ENCODE peak calls at places on chromosomes 4 and X, in nine cellular contexts. One of them, this sample, is unnamed.
A peak's percentile ranks its signal among the peaks of the same experiment; 100 is the strongest.

GRCh38 chrX:39258331-39258730 is 457.1 kb downstream of the MID1IP1 start:
- DNase-seq in right lobe of liver: no peak
- DNase-seq in heart right ventricle: no peak
- DNase-seq in body of pancreas: no peak
- DNase-seq in GM23248: peak; percentile 10
- DNase-seq in IMR-90: no peak
- DNase-seq in A549: no peak
- DNase-seq in heart left ventricle: no peak
- DNase-seq in CD4-positive, alpha-beta T cell: no peak
- DNase-seq in this sample: no peak

GRCh38 chr4:94714360-94714759 is 43.4 kb upstream of the BMPR1B start:
- DNase-seq in heart left ventricle: no peak
- DNase-seq in A549: no peak
- DNase-seq in CD4-positive, alpha-beta T cell: no peak
- DNase-seq in heart right ventricle: no peak
- DNase-seq in IMR-90: peak; percentile 13
- DNase-seq in right lobe of liver: no peak
- DNase-seq in body of pancreas: no peak
- DNase-seq in GM23248: peak; percentile 79
- DNase-seq in this sample: no peak

GRCh38 chrX:130330706-130331105 is 9.0 kb upstream of the SLC25A14 start:
- DNase-seq in body of pancreas: peak; percentile 39
- DNase-seq in right lobe of liver: peak; percentile 64
- DNase-seq in GM23248: peak; percentile 51
- DNase-seq in heart left ventricle: peak; percentile 18
- DNase-seq in CD4-positive, alpha-beta T cell: peak; percentile 2
- DNase-seq in IMR-90: peak; percentile 40
- DNase-seq in heart right ventricle: peak; percentile 6
- DNase-seq in A549: peak; percentile 75
- DNase-seq in this sample: no peak

GRCh38 chr4:11597506-11597905 is 168.8 kb upstream of the HS3ST1 start:
- DNase-seq in CD4-positive, alpha-beta T cell: no peak
- DNase-seq in heart left ventricle: no peak
- DNase-seq in IMR-90: no peak
- DNase-seq in heart right ventricle: no peak
- DNase-seq in body of pancreas: no peak
- DNase-seq in A549: no peak
- DNase-seq in GM23248: no peak
- DNase-seq in right lobe of liver: no peak
- DNase-seq in this sample: no peak

GRCh38 chr4:138259296-138259695 is 17.1 kb upstream of the SLC7A11 start:
- DNase-seq in heart left ventricle: no peak
- DNase-seq in CD4-positive, alpha-beta T cell: no peak
- DNase-seq in body of pancreas: no peak
- DNase-seq in A549: no peak
- DNase-seq in IMR-90: no peak
- DNase-seq in heart right ventricle: no peak
- DNase-seq in right lobe of liver: no peak
- DNase-seq in GM23248: no peak
- DNase-seq in this sample: no peak

GRCh38 chr4:683247-683897 is 5.6 kb downstream of the SLC49A3 start:
- DNase-seq in A549: no peak
- DNase-seq in GM23248: no peak
- DNase-seq in body of pancreas: no peak
- DNase-seq in heart right ventricle: no peak
- DNase-seq in CD4-positive, alpha-beta T cell: no peak
- DNase-seq in heart left ventricle: no peak
- DNase-seq in right lobe of liver: peak; percentile 29
- DNase-seq in IMR-90: no peak
- DNase-seq in this sample: no peak

GRCh38 chr4:38785901-38786402 is 3.2 kb upstream of the TLR10 start:
- DNase-seq in heart right ventricle: no peak
- DNase-seq in IMR-90: no peak
- DNase-seq in CD4-positive, alpha-beta T cell: no peak
- DNase-seq in body of pancreas: no peak
- DNase-seq in heart left ventricle: peak; percentile 27
- DNase-seq in GM23248: no peak
- DNase-seq in A549: no peak
- DNase-seq in right lobe of liver: no peak
- DNase-seq in this sample: no peak

GRCh38 chr4:72208421-72209075 is 176.7 kb downstream of the NPFFR2 start:
- DNase-seq in heart right ventricle: no peak
- DNase-seq in heart left ventricle: no peak
- DNase-seq in right lobe of liver: no peak
- DNase-seq in IMR-90: no peak
- DNase-seq in CD4-positive, alpha-beta T cell: no peak
- DNase-seq in body of pancreas: no peak
- DNase-seq in GM23248: peak; percentile 1
- DNase-seq in A549: no peak
- DNase-seq in this sample: no peak

GRCh38 chrX:134115270-134115669 is 121.7 kb upstream of the CCDC160 start:
- DNase-seq in IMR-90: no peak
- DNase-seq in CD4-positive, alpha-beta T cell: no peak
- DNase-seq in GM23248: no peak
- DNase-seq in heart left ventricle: no peak
- DNase-seq in A549: no peak
- DNase-seq in body of pancreas: no peak
- DNase-seq in right lobe of liver: no peak
- DNase-seq in heart right ventricle: no peak
- DNase-seq in this sample: no peak

GRCh38 chrX:133745361-133745760 is 240.0 kb downstream of the GPC3 start:
- DNase-seq in A549: no peak
- DNase-seq in CD4-positive, alpha-beta T cell: no peak
- DNase-seq in IMR-90: no peak
- DNase-seq in heart right ventricle: no peak
- DNase-seq in GM23248: no peak
- DNase-seq in right lobe of liver: no peak
- DNase-seq in heart left ventricle: no peak
- DNase-seq in body of pancreas: no peak
- DNase-seq in this sample: no peak

GRCh38 chr4:81421346-81422218 is 50.1 kb downstream of the RASGEF1B start:
- DNase-seq in right lobe of liver: no peak
- DNase-seq in heart right ventricle: peak; percentile 10
- DNase-seq in body of pancreas: no peak
- DNase-seq in GM23248: peak; percentile 36
- DNase-seq in CD4-positive, alpha-beta T cell: no peak
- DNase-seq in A549: no peak
- DNase-seq in heart left ventricle: no peak
- DNase-seq in IMR-90: peak; percentile 56
- DNase-seq in this sample: no peak

GRCh38 chr4:3740256-3740655 is 25.9 kb upstream of the ADRA2C start:
- DNase-seq in body of pancreas: no peak
- DNase-seq in A549: no peak
- DNase-seq in GM23248: no peak
- DNase-seq in IMR-90: no peak
- DNase-seq in CD4-positive, alpha-beta T cell: no peak
- DNase-seq in right lobe of liver: no peak
- DNase-seq in heart right ventricle: no peak
- DNase-seq in heart left ventricle: no peak
- DNase-seq in this sample: no peak

GRCh38 chrX:19291086-19291485 is 52.6 kb upstream of the PDHA1 start:
- DNase-seq in IMR-90: no peak
- DNase-seq in CD4-positive, alpha-beta T cell: no peak
- DNase-seq in heart left ventricle: no peak
- DNase-seq in right lobe of liver: no peak
- DNase-seq in heart right ventricle: no peak
- DNase-seq in body of pancreas: no peak
- DNase-seq in GM23248: no peak
- DNase-seq in A549: no peak
- DNase-seq in this sample: no peak

GRCh38 chrX:136780738-136781137 is at the start of gene ARHGEF6:
- DNase-seq in body of pancreas: no peak
- DNase-seq in right lobe of liver: no peak
- DNase-seq in heart right ventricle: peak; percentile 10
- DNase-seq in A549: no peak
- DNase-seq in CD4-positive, alpha-beta T cell: no peak
- DNase-seq in GM23248: peak; percentile 49
- DNase-seq in IMR-90: no peak
- DNase-seq in heart left ventricle: no peak
- DNase-seq in this sample: no peak

GRCh38 chr4:41430796-41431195 is 107.2 kb upstream of the LIMCH1 start:
- DNase-seq in body of pancreas: no peak
- DNase-seq in A549: no peak
- DNase-seq in CD4-positive, alpha-beta T cell: no peak
- DNase-seq in right lobe of liver: no peak
- DNase-seq in heart left ventricle: no peak
- DNase-seq in GM23248: peak; percentile 31
- DNase-seq in heart right ventricle: no peak
- DNase-seq in IMR-90: no peak
- DNase-seq in this sample: no peak

GRCh38 chrX:39813631-39814246 is 284.0 kb downstream of the BCOR start:
- DNase-seq in heart left ventricle: peak; percentile 65
- DNase-seq in heart right ventricle: peak; percentile 65
- DNase-seq in CD4-positive, alpha-beta T cell: no peak
- DNase-seq in A549: peak; percentile 50
- DNase-seq in IMR-90: peak; percentile 69
- DNase-seq in right lobe of liver: peak; percentile 68
- DNase-seq in GM23248: peak; percentile 74
- DNase-seq in body of pancreas: peak; percentile 75
- DNase-seq in this sample: peak; percentile 13

GRCh38 chrX:9604908-9605306 is 140.0 kb downstream of the TBL1X start:
- DNase-seq in right lobe of liver: no peak
- DNase-seq in GM23248: no peak
- DNase-seq in heart left ventricle: no peak
- DNase-seq in body of pancreas: no peak
- DNase-seq in heart right ventricle: no peak
- DNase-seq in A549: no peak
- DNase-seq in IMR-90: no peak
- DNase-seq in CD4-positive, alpha-beta T cell: no peak
- DNase-seq in this sample: no peak
- H3K27ac ChIP-seq in right lobe of liver: peak overlapping the region; percentile 62
- H3K27ac ChIP-seq in GM23248: no peak overlapping the region
- H3K27ac ChIP-seq in heart left ventricle: no peak overlapping the region
- H3K27ac ChIP-seq in body of pancreas: peak overlapping the region; percentile 59
- H3K27ac ChIP-seq in heart right ventricle: peak overlapping the region; percentile 56
- H3K27ac ChIP-seq in A549: no peak overlapping the region
- H3K27ac ChIP-seq in IMR-90: no peak overlapping the region
- H3K27ac ChIP-seq in CD4-positive, alpha-beta T cell: no peak overlapping the region
- H3K27ac ChIP-seq in this sample: no peak overlapping the region

DNA sequence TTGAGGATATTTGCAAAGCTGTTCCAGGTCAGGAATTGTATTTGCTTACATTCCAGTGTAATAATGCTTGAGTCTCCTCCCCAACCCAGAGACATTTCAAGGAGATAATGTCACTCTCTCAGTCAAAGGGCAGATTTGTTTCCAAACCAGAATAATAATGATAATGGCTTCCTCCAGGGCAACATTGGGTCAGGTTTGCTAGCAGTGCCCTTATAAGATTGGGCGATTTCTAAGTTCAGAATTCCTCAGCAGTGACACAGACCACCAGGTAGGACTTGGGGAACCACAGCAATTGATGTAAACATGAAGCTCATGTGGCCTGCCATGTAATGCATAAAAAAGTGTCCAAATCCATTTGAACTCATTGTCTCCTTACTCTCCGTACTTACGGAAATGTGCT is 125.2 kb downstream of the BMP15 start:
- DNase-seq in A549: no peak
- DNase-seq in GM23248: no peak
- DNase-seq in body of pancreas: no peak
- DNase-seq in heart left ventricle: no peak
- DNase-seq in IMR-90: no peak
- DNase-seq in heart right ventricle: no peak
- DNase-seq in CD4-positive, alpha-beta T cell: no peak
- DNase-seq in right lobe of liver: no peak
- DNase-seq in this sample: no peak
- H3K27ac ChIP-seq in A549: no peak overlapping the region
- H3K27ac ChIP-seq in GM23248: no peak overlapping the region
- H3K27ac ChIP-seq in body of pancreas: no peak overlapping the region
- H3K27ac ChIP-seq in heart left ventricle: no peak overlapping the region
- H3K27ac ChIP-seq in IMR-90: no peak overlapping the region
- H3K27ac ChIP-seq in heart right ventricle: no peak overlapping the region
- H3K27ac ChIP-seq in CD4-positive, alpha-beta T cell: no peak overlapping the region
- H3K27ac ChIP-seq in right lobe of liver: no peak overlapping the region
- H3K27ac ChIP-seq in this sample: no peak overlapping the region

GRCh38 chr4:176298664-176299063 is 21.1 kb upstream of the SPCS3 start:
- DNase-seq in right lobe of liver: no peak
- DNase-seq in body of pancreas: no peak
- DNase-seq in GM23248: no peak
- DNase-seq in heart right ventricle: no peak
- DNase-seq in CD4-positive, alpha-beta T cell: no peak
- DNase-seq in A549: no peak
- DNase-seq in heart left ventricle: no peak
- DNase-seq in IMR-90: no peak
- DNase-seq in this sample: no peak

GRCh38 chr4:176302283-176303275 is 17.2 kb upstream of the SPCS3 start:
- DNase-seq in body of pancreas: no peak
- DNase-seq in GM23248: peak; percentile 88
- DNase-seq in CD4-positive, alpha-beta T cell: no peak
- DNase-seq in right lobe of liver: no peak
- DNase-seq in A549: peak; percentile 76
- DNase-seq in heart right ventricle: no peak
- DNase-seq in heart left ventricle: no peak
- DNase-seq in IMR-90: peak; percentile 90
- DNase-seq in this sample: no peak

GRCh38 chr4:176303938-176304337 is 15.8 kb upstream of the SPCS3 start:
- DNase-seq in heart right ventricle: no peak
- DNase-seq in right lobe of liver: no peak
- DNase-seq in IMR-90: no peak
- DNase-seq in body of pancreas: no peak
- DNase-seq in heart left ventricle: no peak
- DNase-seq in CD4-positive, alpha-beta T cell: no peak
- DNase-seq in A549: no peak
- DNase-seq in GM23248: no peak
- DNase-seq in this sample: no peak

GRCh38 chr4:176300565-176300964 is 19.2 kb upstream of the SPCS3 start:
- DNase-seq in heart right ventricle: no peak
- DNase-seq in body of pancreas: no peak
- DNase-seq in heart left ventricle: no peak
- DNase-seq in A549: no peak
- DNase-seq in IMR-90: no peak
- DNase-seq in GM23248: no peak
- DNase-seq in CD4-positive, alpha-beta T cell: no peak
- DNase-seq in right lobe of liver: no peak
- DNase-seq in this sample: no peak

DNA sequence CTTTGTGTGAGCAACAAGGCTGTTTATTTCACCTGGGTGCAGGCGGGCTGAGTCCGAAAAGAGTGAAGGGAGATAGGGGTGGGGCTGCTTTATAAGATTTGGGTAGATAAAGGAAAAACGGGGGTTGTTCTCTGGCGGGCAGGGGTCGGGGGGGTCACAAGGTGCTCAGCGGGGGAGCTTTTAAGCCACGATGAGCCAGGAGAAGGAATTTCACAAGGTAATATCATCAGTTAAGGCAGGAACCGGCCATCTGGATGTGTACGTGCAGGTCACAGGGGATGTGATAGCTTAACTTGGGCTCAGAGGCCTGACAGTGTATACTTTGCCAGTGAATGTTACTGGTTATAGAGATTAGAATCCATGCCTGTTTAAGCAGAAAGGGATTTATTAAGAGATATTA is 19.7 kb upstream of the SPCS3 start:
- DNase-seq in GM23248: no peak
- DNase-seq in body of pancreas: no peak
- DNase-seq in right lobe of liver: no peak
- DNase-seq in heart left ventricle: no peak
- DNase-seq in IMR-90: no peak
- DNase-seq in A549: no peak
- DNase-seq in heart right ventricle: no peak
- DNase-seq in CD4-positive, alpha-beta T cell: no peak
- DNase-seq in this sample: no peak
- H3K27ac ChIP-seq in GM23248: no peak overlapping the region
- H3K27ac ChIP-seq in body of pancreas: no peak overlapping the region
- H3K27ac ChIP-seq in right lobe of liver: no peak overlapping the region
- H3K27ac ChIP-seq in heart left ventricle: no peak overlapping the region
- H3K27ac ChIP-seq in IMR-90: no peak overlapping the region
- H3K27ac ChIP-seq in A549: no peak overlapping the region
- H3K27ac ChIP-seq in heart right ventricle: no peak overlapping the region
- H3K27ac ChIP-seq in CD4-positive, alpha-beta T cell: no peak overlapping the region
- H3K27ac ChIP-seq in this sample: no peak overlapping the region

GRCh38 chr4:76689079-76689817 is 208.7 kb downstream of the SOWAHB start:
- DNase-seq in heart right ventricle: no peak
- DNase-seq in CD4-positive, alpha-beta T cell: peak; percentile 5
- DNase-seq in heart left ventricle: peak; percentile 38
- DNase-seq in body of pancreas: peak; percentile 61
- DNase-seq in A549: peak; percentile 31
- DNase-seq in IMR-90: peak; percentile 28
- DNase-seq in right lobe of liver: peak; percentile 57
- DNase-seq in GM23248: peak; percentile 78
- DNase-seq in this sample: peak; percentile 14
- H3K27ac ChIP-seq in heart right ventricle: peak overlapping the region; percentile 21
- H3K27ac ChIP-seq in CD4-positive, alpha-beta T cell: no peak overlapping the region
- H3K27ac ChIP-seq in heart left ventricle: no peak overlapping the region
- H3K27ac ChIP-seq in body of pancreas: peak overlapping the region; percentile 72
- H3K27ac ChIP-seq in A549: peak overlapping the region; percentile 90
- H3K27ac ChIP-seq in IMR-90: peak overlapping the region; percentile 99
- H3K27ac ChIP-seq in right lobe of liver: peak overlapping the region; percentile 94
- H3K27ac ChIP-seq in GM23248: peak overlapping the region; percentile 67
- H3K27ac ChIP-seq in this sample: no peak overlapping the region

This sample was measured in substantia nigra.